ENCODE peak calls at places on chromosomes 11 and 22, in ten cellular contexts. V is stimulated activated CD8-positive, alpha-beta memory T cell treated with anti-CD3 and anti-CD28 coated beads, Interleukin-2, amount 100 ng/mL, for 48 hours; K is activated CD4-positive, alpha-beta T cell treated with anti-CD3 and anti-CD28 coated beads for 24 hours; U is stimulated activated CD4-positive, alpha-beta T cell treated with anti-CD3 and anti-CD28 coated beads, Interleukin-1b, Interleukin-23, amount 100 ng/mL, for 24 hours; E is amygdala; G is coronary artery; M is ovary; N is BJ; Q is hippocampal formation; Z is lower lobe of right lung. F is an unnamed sample.

GRCh38 chr11:127926721-127927120 is 660.6 kb downstream of the ETS1 start:
- DNase-seq in U (no peak), G (no peak), E (no peak), K (no peak), V (no peak), N (no peak), Z (no peak), M (no peak), Q (no peak), F (no peak)

GRCh38 chr11:1751999-1752906 is 1.9 kb upstream of the IFITM10 start:
- DNase-seq in U (no peak), G (no peak), V (no peak), E (no peak), N (no peak), M (no peak), K (no peak), Z (peak), Q (no peak), F (no peak)

GRCh38 chr11:107017433-107018227 is 646 bp downstream of the GUCY1A2 start:
- DNase-seq in Z (peak), E (peak), V (peak), Q (peak), N (no peak), G (peak), K (no peak), U (no peak), M (peak), F (peak)

GRCh38 chr11:75024068-75024449 is 35.3 kb downstream of the NEU3 start:
- DNase-seq in N (no peak), Z (no peak), U (no peak), M (no peak), V (no peak), E (no peak), Q (peak), K (no peak), G (no peak), F (peak)

GRCh38 chr11:14312736-14313438 is 46.1 kb downstream of the RRAS2 start:
- DNase-seq in G (no peak), N (peak), Q (no peak), Z (no peak), E (no peak), K (no peak), U (no peak), M (no peak), V (no peak), F (no peak)

GRCh38 chr22:37848587-37849088 is 581 bp upstream of the EIF3L start:
- DNase-seq in U (no peak), K (no peak), Q (no peak), G (no peak), N (no peak), E (no peak), V (no peak), Z (no peak), M (no peak), F (no peak)

GRCh38 chr22:48045369-48045768 is 1282.9 kb downstream of the TBC1D22A start:
- DNase-seq in Q (no peak), K (no peak), V (no peak), M (no peak), Z (no peak), U (no peak), G (no peak), E (no peak), N (no peak), F (no peak)

GRCh38 chr11:110728883-110729282 is 16.6 kb upstream of the ARHGAP20 start:
- DNase-seq in Q (no peak), M (no peak), Z (no peak), E (no peak), N (no peak), U (no peak), K (no peak), G (no peak), V (no peak), F (no peak)

GRCh38 chr11:34278708-34279297 is 79.0 kb downstream of the ABTB2 start:
- DNase-seq in M (no peak), Z (no peak), N (no peak), G (no peak), E (no peak), K (no peak), U (no peak), Q (no peak), V (no peak), F (no peak)

GRCh38 chr22:41401781-41402648 is 20.3 kb downstream of the TEF start:
- DNase-seq in V (no peak), Z (peak), K (no peak), N (peak), E (peak), Q (peak), U (no peak), G (peak), M (peak), F (peak)

GRCh38 chr11:2300936-2301630 is 635 bp downstream of the C11orf21 start:
- DNase-seq in M (no peak), K (no peak), U (no peak), N (no peak), E (no peak), Q (no peak), V (no peak), Z (no peak), G (peak), F (no peak)

GRCh38 chr11:128552783-128553661 is 34.3 kb downstream of the ETS1 start:
- DNase-seq in Q (peak), M (no peak), K (no peak), Z (no peak), E (peak), N (no peak), G (no peak), U (no peak), V (no peak), F (peak)

GRCh38 chr11:119829407-119829806 is 100.4 kb upstream of the NECTIN1 start:
- DNase-seq in E (no peak), K (no peak), N (no peak), G (no peak), U (no peak), Q (no peak), V (no peak), M (no peak), Z (no peak), F (no peak)

GRCh38 chr11:71504526-71504925 is 22.5 kb upstream of the KRTAP5-7 start:
- DNase-seq in K (no peak), G (no peak), U (no peak), E (no peak), N (no peak), Q (no peak), Z (no peak), V (no peak), M (no peak), F (no peak)

GRCh38 chr22:22210375-22210774 is 34.2 kb upstream of the VPREB1 start:
- DNase-seq in E (no peak), V (peak), U (peak), M (no peak), Q (no peak), G (no peak), Z (no peak), N (peak), K (peak), F (no peak)

GRCh38 chr11:125091877-125092664 is 19.4 kb downstream of the TMEM218 start:
- DNase-seq in N (no peak), Q (no peak), V (no peak), E (no peak), G (no peak), K (no peak), U (no peak), M (no peak), Z (no peak), F (no peak)

GRCh38 chr11:81080476-81080875 is 1639.6 kb upstream of the TENM4 start:
- DNase-seq in K (no peak), U (no peak), Q (no peak), M (no peak), Z (no peak), G (no peak), E (no peak), N (no peak), V (no peak), F (no peak)

GRCh38 chr11:43489869-43490465 is 131.2 kb downstream of the TTC17 start:
- DNase-seq in G (no peak), K (no peak), E (no peak), U (no peak), V (no peak), Z (no peak), M (no peak), Q (no peak), N (no peak), F (no peak)

GRCh38 chr11:69141742-69142141 is 14.0 kb upstream of the SMIM38 start:
- DNase-seq in Z (no peak), Q (no peak), G (peak), U (no peak), E (no peak), M (no peak), N (no peak), K (no peak), V (no peak), F (no peak)

GRCh38 chr11:69297225-69297925 is 3.4 kb downstream of the MYEOV start:
- DNase-seq in M (peak), Q (peak), N (peak), U (peak), Z (peak), E (peak), K (peak), G (peak), V (peak), F (peak)